ENCODE peak calls at places on chromosomes 16 and 17, in nine cellular contexts. B is ovary, P is prostate gland, H is heart left ventricle, X is H1, D is GM12878, V is adrenal gland, N is uterus, Q is stomach. W is an unnamed sample.

GRCh38 chr16:53899471-53899870 is 195.5 kb downstream of the FTO start:
- DNase-seq in Q (no peak), N (no peak), V (no peak), B (no peak), X (no peak), P (no peak), H (no peak), D (no peak), W (no peak)

GRCh38 chr16:68369697-68370096 is 58.9 kb downstream of the PRMT7 start:
- DNase-seq in Q (no peak), N (no peak), B (no peak), H (peak), D (peak), V (no peak), P (no peak), X (no peak), W (no peak)

GRCh38 chr16:23670137-23670776 is 8.4 kb upstream of the PLK1 start:
- DNase-seq in P (no peak), B (no peak), Q (no peak), H (no peak), V (no peak), N (no peak), X (no peak), D (peak), W (no peak)

GRCh38 chr16:66131156-66131807 is 235.2 kb upstream of the CDH5 start:
- DNase-seq in V (no peak), D (no peak), B (no peak), N (no peak), Q (no peak), P (no peak), H (no peak), X (no peak), W (no peak)

GRCh38 chr16:1613728-1614225 is 1.6 kb downstream of the CRAMP1 start:
- DNase-seq in P (peak), D (no peak), X (no peak), V (no peak), Q (peak), B (no peak), N (peak), H (no peak), W (no peak)

GRCh38 chr16:56042416-56042815 is 148.9 kb upstream of the GNAO1 start:
- DNase-seq in P (no peak), H (no peak), N (no peak), V (no peak), Q (no peak), D (no peak), B (no peak), X (no peak), W (no peak)

GRCh38 chr17:66655861-66656260 is 179.1 kb upstream of the CACNG5 start:
- DNase-seq in Q (no peak), P (no peak), X (no peak), D (no peak), N (no peak), V (no peak), B (no peak), H (no peak), W (no peak)

GRCh38 chr16:83019963-83020362 is 393.2 kb downstream of the CDH13 start:
- DNase-seq in X (no peak), H (no peak), B (no peak), D (no peak), N (no peak), P (no peak), V (no peak), Q (no peak), W (no peak)

GRCh38 chr16:78551487-78552085 is 452.1 kb downstream of the WWOX start:
- DNase-seq in N (no peak), B (no peak), Q (no peak), D (no peak), P (no peak), X (peak), V (no peak), H (no peak), W (no peak)

GRCh38 chr17:58321571-58322525 is 6.7 kb downstream of the TSPOAP1 start:
- DNase-seq in D (no peak), H (peak), B (no peak), P (no peak), X (no peak), V (no peak), N (no peak), Q (no peak), W (no peak)

GRCh38 chr17:8332128-8332527 is 7.5 kb upstream of the ODF4 start:
- DNase-seq in D (no peak), X (no peak), B (no peak), P (no peak), Q (no peak), H (no peak), N (no peak), V (no peak), W (no peak)

GRCh38 chr17:43020030-43020621 is 2.1 kb downstream of the VAT1 start:
- DNase-seq in N (no peak), X (no peak), Q (no peak), D (no peak), V (peak), B (no peak), H (no peak), P (no peak), W (no peak)

GRCh38 chr17:43024407-43025289 is at the start of gene RND2:
- DNase-seq in Q (peak), B (peak), X (peak), P (peak), D (peak), N (peak), H (peak), V (peak), W (peak)

GRCh38 chr17:43019418-43019817 is 2.8 kb downstream of the VAT1 start:
- DNase-seq in X (no peak), H (no peak), V (peak), P (no peak), Q (no peak), B (no peak), N (no peak), D (no peak), W (no peak)

GRCh38 chr17:43020789-43021738 is 1.1 kb downstream of the VAT1 start:
- DNase-seq in H (peak), Q (peak), V (peak), B (peak), D (no peak), X (peak), P (peak), N (peak), W (no peak)

GRCh38 chr17:43021739-43022512 is at the start of gene VAT1:
- DNase-seq in D (no peak), H (peak), B (peak), V (peak), P (peak), Q (peak), X (peak), N (peak), W (no peak)
- TF ChIP-seq POLR2A in D (peak), H (peak), B (peak), V (peak), P (peak), Q (no peak), X (no peak), N (peak), W (no peak)

GRCh38 chr16:4136229-4136813 is 20.1 kb upstream of the ADCY9 start:
- DNase-seq in H (no peak), D (no peak), B (no peak), X (no peak), N (no peak), P (peak), Q (peak), V (no peak), W (no peak)
- TF ChIP-seq CTCF in H (no peak), D (no peak), B (no peak), X (no peak), N (no peak), P (peak), Q (no peak), V (no peak), W (peak)

DNA sequence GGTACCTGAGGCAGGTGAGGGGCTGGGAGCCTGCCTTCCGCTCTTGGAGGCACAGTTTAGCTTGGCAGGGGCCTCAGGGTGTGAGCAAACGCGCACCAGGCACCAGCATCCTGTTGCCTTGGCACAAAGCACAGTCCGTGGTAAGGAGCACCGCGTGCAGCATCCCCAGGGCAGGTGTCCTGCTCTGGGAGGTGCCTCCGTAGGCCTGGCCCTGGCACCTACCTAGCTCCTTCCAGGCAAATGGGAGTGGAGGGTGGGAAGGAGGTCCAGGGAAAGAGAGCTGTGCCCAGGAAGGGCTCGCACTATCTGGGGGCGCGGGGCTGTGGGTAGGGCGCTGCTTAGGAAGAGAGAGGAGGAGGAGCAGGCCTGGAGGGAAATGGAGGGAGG is 3.1 kb upstream of the GSE1 start:
- DNase-seq in V (no peak), B (no peak), H (no peak), Q (peak), D (no peak), P (peak), N (no peak), X (no peak), W (no peak)
- H3K4me3 ChIP-seq in V (no peak), B (no peak), H (no peak), Q (no peak), D (peak), P (no peak), N (no peak), X (no peak), W (peak)

GRCh38 chr16:17940584-17940983 is 396.0 kb downstream of the NPIPA8 start:
- DNase-seq in Q (no peak), P (no peak), N (no peak), B (no peak), X (no peak), H (no peak), D (no peak), V (no peak), W (no peak)

GRCh38 chr16:17939052-17939673 is 397.4 kb downstream of the NPIPA8 start:
- DNase-seq in D (no peak), B (no peak), V (no peak), H (no peak), X (no peak), N (no peak), Q (no peak), P (no peak), W (no peak)

GRCh38 chr16:17939723-17940122 is 396.8 kb downstream of the NPIPA8 start:
- DNase-seq in H (no peak), X (no peak), B (no peak), D (no peak), N (no peak), V (no peak), Q (no peak), P (no peak), W (no peak)

GRCh38 chr16:17944345-17944744 is 392.2 kb downstream of the NPIPA8 start:
- DNase-seq in H (no peak), N (no peak), V (no peak), Q (no peak), D (no peak), P (no peak), X (no peak), B (no peak), W (no peak)

GRCh38 chr16:17942067-17942466 is 394.5 kb downstream of the NPIPA8 start:
- DNase-seq in X (no peak), H (no peak), P (no peak), D (no peak), B (no peak), Q (no peak), N (no peak), V (no peak), W (no peak)
- TF ChIP-seq POLR2A in X (no peak), H (no peak), P (no peak), D (no peak), B (no peak), Q (no peak), N (no peak), V (no peak), W (no peak)

DNA sequence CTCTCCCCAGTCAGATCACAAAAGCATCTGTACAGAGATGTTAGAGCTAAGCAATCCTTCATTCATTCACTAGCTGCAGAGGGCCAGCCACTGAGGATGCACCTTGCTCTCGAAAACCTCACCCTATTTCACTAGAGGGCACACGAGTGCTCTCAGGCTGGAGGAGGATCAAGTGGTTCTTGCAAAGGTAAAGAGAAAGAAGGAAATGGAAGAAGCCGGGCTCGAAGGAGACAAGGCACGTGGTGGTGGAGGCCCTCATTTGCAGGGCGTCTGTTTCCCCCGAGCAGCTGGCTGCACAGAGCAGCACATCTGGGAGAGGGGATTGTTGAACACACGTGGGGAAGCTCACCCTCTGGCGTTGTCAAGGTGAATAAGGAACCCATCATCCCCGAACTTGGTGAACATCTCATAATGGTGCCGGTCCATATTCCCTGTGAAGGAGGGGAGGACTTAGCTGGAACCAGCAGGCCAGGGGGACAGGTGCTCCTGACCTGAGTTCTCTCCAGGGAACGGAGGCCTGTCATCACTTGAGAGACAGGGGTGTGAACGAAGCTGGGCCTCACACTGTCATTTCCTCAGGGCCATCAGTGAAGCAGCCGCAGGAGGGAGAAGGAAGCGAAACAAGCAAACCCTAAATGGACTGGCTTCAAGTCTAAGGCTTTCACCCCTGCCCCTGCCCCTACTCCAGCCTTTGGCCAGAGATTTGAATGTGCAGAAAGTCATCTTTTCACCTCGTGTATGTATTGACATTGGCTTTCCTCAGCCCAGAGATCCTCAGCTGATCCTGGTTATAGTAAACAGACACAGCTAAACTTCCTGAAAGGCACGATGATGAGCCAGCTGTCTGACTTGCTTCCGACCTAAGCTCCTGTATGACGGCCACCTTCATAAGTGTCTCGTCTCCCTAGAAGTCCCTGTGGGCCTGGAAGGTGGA is 27.6 kb downstream of the PRKAR1A start:
- DNase-seq in Q (peak), H (no peak), B (peak), N (peak), P (no peak), D (no peak), V (no peak), X (no peak), W (no peak)
- TF ChIP-seq CTCF in Q (peak), H (no peak), B (no peak), N (peak), P (peak), D (peak), V (no peak), X (peak), W (peak)

DNA sequence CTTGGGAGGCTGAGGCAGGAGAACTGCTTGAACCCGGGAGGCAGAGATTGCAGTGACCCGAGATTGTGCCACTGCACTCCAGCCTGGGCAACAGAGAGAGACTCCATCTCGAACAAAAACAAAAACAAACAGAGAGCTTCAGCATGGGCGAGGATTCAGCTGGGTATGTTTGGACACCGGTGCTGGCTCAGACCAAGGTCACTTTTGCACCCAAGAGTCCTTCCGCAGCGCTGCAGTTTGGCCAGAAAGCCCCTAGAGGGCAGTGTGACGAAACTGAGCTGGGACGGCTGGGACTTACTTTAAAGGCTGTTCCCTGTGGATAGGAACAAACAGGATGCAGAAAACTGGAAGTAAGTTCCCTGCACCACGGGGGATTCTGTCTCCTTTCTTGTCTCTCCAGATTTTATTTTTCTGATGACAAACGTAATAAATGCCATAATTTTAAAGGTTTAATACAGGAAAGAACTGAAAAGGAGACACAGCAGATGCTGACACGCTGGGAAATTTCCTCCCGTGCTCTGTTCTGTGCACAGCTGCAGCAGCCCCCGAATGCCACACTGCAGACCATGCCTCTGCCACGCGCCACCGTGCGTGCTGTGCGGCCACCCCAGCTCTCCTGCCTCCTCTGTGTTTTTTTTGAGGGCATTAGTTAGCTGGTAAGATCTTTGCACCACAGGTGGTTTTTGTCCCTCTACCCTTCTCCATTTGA is 25.2 kb upstream of the USP36 start:
- DNase-seq in H (peak), D (no peak), X (peak), P (peak), Q (peak), N (peak), V (peak), B (peak), W (no peak)
- H3K4me3 ChIP-seq in H (no peak), D (no peak), X (no peak), P (no peak), Q (no peak), N (no peak), V (no peak), B (no peak), W (no peak)

GRCh38 chr16:77231047-77231446 is 31.8 kb downstream of the SYCE1L start:
- DNase-seq in P (no peak), X (no peak), H (no peak), Q (no peak), D (no peak), V (no peak), N (no peak), B (no peak), W (no peak)
- TF ChIP-seq POLR2A in P (no peak), X (no peak), H (no peak), Q (no peak), D (no peak), V (no peak), N (no peak), B (no peak), W (no peak)

GRCh38 chr17:50111687-50112655 is 16.8 kb downstream of the PDK2 start:
- DNase-seq in V (peak), N (no peak), D (no peak), P (no peak), H (peak), Q (peak), X (peak), B (no peak), W (no peak)
- TF ChIP-seq CTCF in V (no peak), N (no peak), D (no peak), P (no peak), H (no peak), Q (no peak), X (no peak), B (no peak), W (no peak)